ENCODE peak calls at places on chromosome 13, in five cellular contexts. W is HCT116, D is A549, X is H54, Y is upper lobe of left lung. L is an unnamed sample.

GRCh38 chr13:48220592-48221300 is 12.3 kb upstream of the ITM2B start:
- DNase-seq in W (no peak), D (no peak), X (no peak), Y (no peak), L (no peak)

GRCh38 chr13:96988441-96988840 is 5.8 kb downstream of the OXGR1 start:
- DNase-seq in W (no peak), D (no peak), X (no peak), Y (no peak), L (no peak)

GRCh38 chr13:34155931-34156607 is 338.1 kb downstream of the RFC3 start:
- DNase-seq in W (peak; percentile 61), D (no peak), X (no peak), Y (no peak), L (no peak)

GRCh38 chr13:98280176-98280510 is 103.1 kb upstream of the RNF113B start:
- DNase-seq in W (no peak), D (no peak), X (no peak), Y (no peak), L (no peak)

GRCh38 chr13:79782541-79783216 is 301.7 kb downstream of the NDFIP2 start:
- DNase-seq in W (no peak), D (no peak), X (no peak), Y (peak; percentile 47), L (no peak)

GRCh38 chr13:39900106-39900750 is 244.8 kb downstream of the COG6 start:
- DNase-seq in W (no peak), D (no peak), X (no peak), Y (no peak), L (no peak)

GRCh38 chr13:27403252-27403678 is 21.2 kb upstream of the GTF3A start:
- DNase-seq in W (no peak), D (no peak), X (peak; percentile 20), Y (no peak), L (no peak)

GRCh38 chr13:36776175-36776574 is 42.8 kb upstream of the RFXAP start:
- DNase-seq in W (no peak), D (no peak), X (no peak), Y (no peak), L (no peak)

GRCh38 chr13:85565652-85566051 is 233.6 kb downstream of the SLITRK6 start:
- DNase-seq in W (no peak), D (no peak), X (no peak), Y (no peak), L (no peak)

GRCh38 chr13:57087006-57087405 is 53.7 kb upstream of the PRR20A start:
- DNase-seq in W (no peak), D (no peak), X (no peak), Y (no peak), L (no peak)

GRCh38 chr13:107680115-107680514 is 535.2 kb downstream of the LIG4 start:
- DNase-seq in W (no peak), D (no peak), X (peak; percentile 37), Y (no peak), L (no peak)

GRCh38 chr13:100154835-100155463 is 66.1 kb downstream of the PCCA start:
- DNase-seq in W (no peak), D (no peak), X (no peak), Y (no peak), L (no peak)

GRCh38 chr13:46173656-46174055 is 8.3 kb downstream of the LCP1 start:
- DNase-seq in W (no peak), D (no peak), X (no peak), Y (no peak), L (no peak)

GRCh38 chr13:44934724-44935123 is 54.5 kb downstream of the NUFIP1 start:
- DNase-seq in W (no peak), D (no peak), X (no peak), Y (no peak), L (no peak)

GRCh38 chr13:32734511-32734910 is 148.3 kb downstream of the PDS5B start:
- DNase-seq in W (no peak), D (no peak), X (peak; percentile 7), Y (no peak), L (peak; percentile 17)

GRCh38 chr13:101624981-101625380 is 172.5 kb downstream of the ITGBL1 start:
- DNase-seq in W (no peak), D (no peak), X (no peak), Y (no peak), L (no peak)

GRCh38 chr13:80515296-80515695 is 174.4 kb upstream of the SPRY2 start:
- DNase-seq in W (no peak), D (no peak), X (no peak), Y (no peak), L (no peak)

GRCh38 chr13:65881561-65882155 is 1348.5 kb downstream of the PCDH9 start:
- DNase-seq in W (no peak), D (no peak), X (no peak), Y (no peak), L (no peak)

GRCh38 chr13:37869756-37870488 is at the start of gene TRPC4:
- DNase-seq in W (no peak), D (peak; percentile 1), X (no peak), Y (peak; percentile 22), L (peak; percentile 68)

GRCh38 chr13:20439261-20439660 is 86.4 kb downstream of the CRYL1 start:
- DNase-seq in W (no peak), D (no peak), X (no peak), Y (no peak), L (no peak)

GRCh38 chr13:33518442-33518841 is 232.9 kb upstream of the STARD13 start:
- DNase-seq in W (no peak), D (no peak), X (no peak), Y (no peak), L (no peak)

GRCh38 chr13:102914629-102914935 is 68.8 kb downstream of the ERCC5 start:
- DNase-seq in W (no peak), D (no peak), X (no peak), Y (no peak), L (no peak)

GRCh38 chr13:97306646-97307045 is 84.5 kb downstream of the MBNL2 start:
- DNase-seq in W (no peak), D (no peak), X (no peak), Y (no peak), L (no peak)

GRCh38 chr13:94050686-94051085 is 428.8 kb downstream of the DCT start:
- DNase-seq in W (no peak), D (no peak), X (no peak), Y (no peak), L (no peak)

GRCh38 chr13:72293206-72293605 is 426.2 kb upstream of the DACH1 start:
- DNase-seq in W (no peak), D (no peak), X (no peak), Y (no peak), L (no peak)

GRCh38 chr13:51645154-51645650 is 60.9 kb downstream of the WDFY2 start:
- DNase-seq in W (no peak), D (no peak), X (no peak), Y (no peak), L (peak; percentile 6)

GRCh38 chr13:28408235-28408848 is 86.6 kb downstream of the FLT1 start:
- DNase-seq in W (no peak), D (no peak), X (no peak), Y (peak; percentile 57), L (peak; percentile 91)

GRCh38 chr13:110676511-110677204 is 29.3 kb downstream of the CARS2 start:
- DNase-seq in W (no peak), D (no peak), X (no peak), Y (no peak), L (no peak)

GRCh38 chr13:44158741-44159632 is 214.6 kb upstream of the SERP2 start:
- DNase-seq in W (no peak), D (no peak), X (no peak), Y (no peak), L (no peak)

GRCh38 chr13:110853235-110853721 is 61.6 kb downstream of the ANKRD10 start:
- DNase-seq in W (no peak), D (no peak), X (no peak), Y (no peak), L (no peak)

GRCh38 chr13:106535552-106536243 is at the start of gene EFNB2:
- DNase-seq in W (peak; percentile 85), D (peak; percentile 83), X (peak; percentile 99), Y (peak; percentile 93), L (peak; percentile 93)
- TF ChIP-seq POLR2A in W (peak; percentile 95), D (peak; percentile 40), X (peak; percentile 94), Y (no peak), L (peak; percentile 19)

GRCh38 chr13:60691268-60691667 is 294.2 kb downstream of the TDRD3 start:
- DNase-seq in W (no peak), D (no peak), X (no peak), Y (no peak), L (no peak)
- TF ChIP-seq POLR2A in W (no peak), D (no peak), X (no peak), Y (no peak), L (no peak)

DNA sequence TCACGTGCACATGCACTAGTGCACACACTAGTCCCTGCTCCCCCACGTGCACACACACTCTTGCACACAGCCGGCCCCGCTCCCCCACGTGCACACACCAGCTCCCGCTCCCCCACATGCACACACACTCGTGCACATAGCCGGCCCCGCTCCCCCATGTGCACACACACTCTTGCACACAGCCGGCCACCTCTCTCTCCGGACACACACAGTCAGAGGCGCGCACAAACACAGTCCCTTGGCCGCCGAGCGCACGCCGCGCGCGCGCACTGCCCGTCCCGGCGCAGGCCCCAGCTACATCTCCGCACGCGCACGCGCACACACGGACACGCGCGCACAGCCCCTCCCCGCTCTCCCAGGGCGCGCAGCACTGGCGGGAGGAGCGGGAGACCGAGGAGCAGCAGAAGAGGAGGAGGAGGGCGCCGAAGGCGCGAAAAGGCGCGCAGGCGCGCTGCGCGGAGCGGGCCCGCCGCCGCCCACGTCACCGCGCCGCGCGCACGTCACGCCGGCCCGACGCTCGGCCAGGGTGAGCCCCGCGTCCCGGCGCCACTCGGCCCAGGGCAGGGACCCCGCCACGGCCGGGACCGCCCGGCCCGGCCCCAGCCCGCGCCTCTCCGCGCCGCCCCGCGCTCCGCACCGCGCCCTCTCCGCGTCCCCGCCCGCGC is at the start of gene TFDP1:
- DNase-seq in W (peak; percentile 79), D (peak; percentile 75), X (peak; percentile 100), Y (peak; percentile 42), L (peak; percentile 96)
- TF ChIP-seq POLR2A in W (peak; percentile 72), D (peak; percentile 84), X (peak; percentile 74), Y (no peak), L (peak; percentile 47)

GRCh38 chr13:76696370-76696769 is 189.8 kb downstream of the KCTD12 start:
- DNase-seq in W (no peak), D (no peak), X (no peak), Y (no peak), L (no peak)
- TF ChIP-seq POLR2A in W (no peak), D (no peak), X (no peak), Y (no peak), L (no peak)

GRCh38 chr13:23794267-23795161 is 94.7 kb downstream of the MIPEP start:
- DNase-seq in W (no peak), D (no peak), X (no peak), Y (no peak), L (no peak)
- TF ChIP-seq POLR2A in W (no peak), D (no peak), X (no peak), Y (no peak), L (no peak)

GRCh38 chr13:114065141-114065925 is 67.1 kb downstream of the RASA3 start:
- DNase-seq in W (peak; percentile 90), D (peak; percentile 65), X (peak; percentile 99), Y (peak; percentile 89), L (peak; percentile 90)
- TF ChIP-seq POLR2A in W (peak; percentile 4), D (peak; percentile 22), X (peak; percentile 31), Y (no peak), L (no peak)